ENCODE peak calls at places on chromosomes 6 and 20, in six cellular contexts. C is mammary epithelial cell, R is fibroblast of mammary gland, K is fibroblast of the conjunctiva, H is NAMALWA, M is Caki2. Q is an unnamed sample.

GRCh38 chr6:113102761-113103160 is 754.4 kb upstream of the MARCKS start:
- DNase-seq in C (no peak), K (no peak), R (peak), H (no peak), M (no peak), Q (no peak)

GRCh38 chr20:37524221-37524700 is 3.2 kb downstream of the NNAT start:
- DNase-seq in C (peak), R (no peak), H (no peak), M (no peak), K (no peak), Q (peak)

GRCh38 chr6:111427341-111428116 is 55.5 kb downstream of the REV3L start:
- DNase-seq in K (no peak), M (peak), H (no peak), C (peak), R (peak), Q (no peak)

GRCh38 chr6:129614464-129614863 is 95.5 kb downstream of the ARHGAP18 start:
- DNase-seq in H (no peak), K (no peak), C (no peak), R (no peak), M (no peak), Q (no peak)

GRCh38 chr20:12318043-12318442 is 400.4 kb downstream of the BTBD3 start:
- DNase-seq in R (no peak), M (no peak), C (no peak), K (no peak), H (no peak), Q (no peak)

GRCh38 chr20:44733341-44734069 is 12.2 kb upstream of the KCNK15 start:
- DNase-seq in R (peak), H (peak), M (peak), K (peak), C (peak), Q (peak)

GRCh38 chr20:48180039-48180438 is 394.8 kb upstream of the SULF2 start:
- DNase-seq in H (no peak), M (peak), K (no peak), R (peak), C (peak), Q (no peak)

GRCh38 chr20:25281541-25281991 is 33.7 kb downstream of the PYGB start:
- DNase-seq in R (no peak), C (no peak), K (no peak), H (peak), M (no peak), Q (peak)

GRCh38 chr20:8943638-8944037 is 125.2 kb upstream of the PLCB4 start:
- DNase-seq in C (no peak), R (no peak), H (no peak), M (peak), K (no peak), Q (no peak)

GRCh38 chr20:38804243-38804642 is 1.3 kb upstream of the PPP1R16B start:
- DNase-seq in H (no peak), K (no peak), C (no peak), R (no peak), M (no peak), Q (no peak)

GRCh38 chr6:30787954-30788353 is 43.6 kb upstream of the IER3 start:
- DNase-seq in C (no peak), R (no peak), H (no peak), K (no peak), M (no peak), Q (no peak)